ENCODE peak calls at places on chromosomes 12 and 14, in four cellular contexts. One of them, this sample, is unnamed.

GRCh38 chr14:94797887-94798286 is 28.0 kb upstream of the GSC start:
- DNase-seq in left kidney: no peak
- DNase-seq in foreskin fibroblast: no peak
- DNase-seq in transverse colon: no peak
- DNase-seq in this sample: no peak

GRCh38 chr14:64720190-64720589 is 16.0 kb downstream of the PLEKHG3 start:
- DNase-seq in transverse colon: peak
- DNase-seq in foreskin fibroblast: peak
- DNase-seq in left kidney: no peak
- DNase-seq in this sample: no peak

GRCh38 chr14:101241807-101242278 is 319.5 kb upstream of the DIO3 start:
- DNase-seq in foreskin fibroblast: no peak
- DNase-seq in transverse colon: no peak
- DNase-seq in left kidney: no peak
- DNase-seq in this sample: no peak

GRCh38 chr12:40436564-40436963 is 211.8 kb downstream of the LRRK2 start:
- DNase-seq in foreskin fibroblast: no peak
- DNase-seq in transverse colon: no peak
- DNase-seq in left kidney: no peak
- DNase-seq in this sample: no peak

GRCh38 chr14:101823511-101824120 is 62.1 kb downstream of the PPP2R5C start:
- DNase-seq in transverse colon: peak
- DNase-seq in left kidney: no peak
- DNase-seq in foreskin fibroblast: no peak
- DNase-seq in this sample: no peak

GRCh38 chr14:21098134-21098891 is at the start of gene ZNF219:
- DNase-seq in transverse colon: peak
- DNase-seq in foreskin fibroblast: no peak
- DNase-seq in left kidney: peak
- DNase-seq in this sample: no peak

GRCh38 chr12:109833307-109834189 is at the start of gene TRPV4:
- DNase-seq in left kidney: peak
- DNase-seq in foreskin fibroblast: peak
- DNase-seq in transverse colon: no peak
- DNase-seq in this sample: no peak

GRCh38 chr14:91575469-91576208 is 65.5 kb upstream of the PPP4R3A start:
- DNase-seq in foreskin fibroblast: no peak
- DNase-seq in transverse colon: peak
- DNase-seq in left kidney: peak
- DNase-seq in this sample: no peak

GRCh38 chr12:76664731-76665130 is 99.2 kb upstream of the ZDHHC17 start:
- DNase-seq in left kidney: no peak
- DNase-seq in foreskin fibroblast: no peak
- DNase-seq in transverse colon: no peak
- DNase-seq in this sample: no peak

GRCh38 chr14:81662570-81663161 is 129.0 kb upstream of the SEL1L start:
- DNase-seq in foreskin fibroblast: no peak
- DNase-seq in left kidney: peak
- DNase-seq in transverse colon: no peak
- DNase-seq in this sample: no peak

GRCh38 chr14:104107611-104108569 is 22.4 kb downstream of the ASPG start:
- DNase-seq in foreskin fibroblast: no peak
- DNase-seq in left kidney: peak
- DNase-seq in transverse colon: peak
- DNase-seq in this sample: no peak

GRCh38 chr12:30500532-30500931 is 195.1 kb downstream of the IPO8 start:
- DNase-seq in left kidney: no peak
- DNase-seq in foreskin fibroblast: no peak
- DNase-seq in transverse colon: no peak
- DNase-seq in this sample: no peak

GRCh38 chr12:102781117-102781516 is 135.9 kb downstream of the PAH start:
- DNase-seq in transverse colon: peak
- DNase-seq in left kidney: no peak
- DNase-seq in foreskin fibroblast: no peak
- DNase-seq in this sample: no peak

GRCh38 chr14:63650336-63650952 is 8.8 kb upstream of the WDR89 start:
- DNase-seq in left kidney: no peak
- DNase-seq in foreskin fibroblast: no peak
- DNase-seq in transverse colon: no peak
- DNase-seq in this sample: no peak

This sample was measured in HFF-Myc.